ENCODE peak calls at places on chromosomes 16 and 17, in five cellular contexts. One of them, this sample, is unnamed.

GRCh38 chr17:1783271-1783670 is 21.4 kb downstream of the SERPINF1 start:
- DNase-seq in H1: no peak
- DNase-seq in GM12878: no peak
- DNase-seq in K562: no peak
- DNase-seq in HepG2: no peak
- DNase-seq in this sample: no peak

GRCh38 chr16:17409894-17410293 is 60.9 kb downstream of the XYLT1 start:
- DNase-seq in H1: no peak
- DNase-seq in GM12878: no peak
- DNase-seq in K562: no peak
- DNase-seq in HepG2: no peak
- DNase-seq in this sample: no peak

GRCh38 chr16:66899945-66900688 is 18.6 kb downstream of the CDH16 start:
- DNase-seq in H1: no peak
- DNase-seq in GM12878: no peak
- DNase-seq in K562: peak; percentile 94
- DNase-seq in HepG2: peak; percentile 72
- DNase-seq in this sample: no peak

GRCh38 chr17:16342979-16343378 is 10.3 kb downstream of the CENPV start:
- DNase-seq in H1: no peak
- DNase-seq in GM12878: no peak
- DNase-seq in K562: no peak
- DNase-seq in HepG2: no peak
- DNase-seq in this sample: no peak

GRCh38 chr16:83949724-83950001 is 3.4 kb upstream of the OSGIN1 start:
- DNase-seq in H1: no peak
- DNase-seq in GM12878: no peak
- DNase-seq in K562: no peak
- DNase-seq in HepG2: no peak
- DNase-seq in this sample: no peak

GRCh38 chr16:66269631-66270332 is 96.7 kb upstream of the CDH5 start:
- DNase-seq in H1: no peak
- DNase-seq in GM12878: no peak
- DNase-seq in K562: no peak
- DNase-seq in HepG2: no peak
- DNase-seq in this sample: no peak

GRCh38 chr17:76498886-76499667 is 2.1 kb downstream of the RHBDF2 start:
- DNase-seq in H1: no peak
- DNase-seq in GM12878: peak; percentile 71
- DNase-seq in K562: no peak
- DNase-seq in HepG2: peak; percentile 95
- DNase-seq in this sample: no peak

GRCh38 chr16:66515543-66516171 is 34.3 kb downstream of the TK2 start:
- DNase-seq in H1: peak; percentile 13
- DNase-seq in GM12878: no peak
- DNase-seq in K562: peak; percentile 37
- DNase-seq in HepG2: no peak
- DNase-seq in this sample: no peak

GRCh38 chr17:43839670-43840101 is 6.7 kb upstream of the MPP3 start:
- DNase-seq in H1: no peak
- DNase-seq in GM12878: no peak
- DNase-seq in K562: no peak
- DNase-seq in HepG2: peak; percentile 48
- DNase-seq in this sample: peak; percentile 76

GRCh38 chr16:74448990-74449389 is 27.7 kb upstream of the CLEC18B start:
- DNase-seq in H1: no peak
- DNase-seq in GM12878: no peak
- DNase-seq in K562: peak; percentile 5
- DNase-seq in HepG2: no peak
- DNase-seq in this sample: peak; percentile 63

GRCh38 chr17:82636626-82637598 is 11.3 kb downstream of the WDR45B start:
- DNase-seq in H1: no peak
- DNase-seq in GM12878: no peak
- DNase-seq in K562: no peak
- DNase-seq in HepG2: no peak
- DNase-seq in this sample: no peak

GRCh38 chr16:67927131-67927941 is 4.3 kb downstream of the CTRL start:
- DNase-seq in H1: no peak
- DNase-seq in GM12878: no peak
- DNase-seq in K562: no peak
- DNase-seq in HepG2: no peak
- DNase-seq in this sample: no peak

GRCh38 chr16:58121132-58121531 is 8.0 kb downstream of the CFAP20 start:
- DNase-seq in H1: no peak
- DNase-seq in GM12878: no peak
- DNase-seq in K562: peak; percentile 75
- DNase-seq in HepG2: no peak
- DNase-seq in this sample: no peak

GRCh38 chr17:33603794-33604193 is 310.7 kb upstream of the ASIC2 start:
- DNase-seq in H1: no peak
- DNase-seq in GM12878: no peak
- DNase-seq in K562: peak; percentile 11
- DNase-seq in HepG2: no peak
- DNase-seq in this sample: no peak

GRCh38 chr17:82938486-82939212 is 98.8 kb upstream of the ZNF750 start:
- DNase-seq in H1: no peak
- DNase-seq in GM12878: no peak
- DNase-seq in K562: no peak
- DNase-seq in HepG2: no peak
- DNase-seq in this sample: no peak

GRCh38 chr17:37481001-37481665 is 8.6 kb upstream of the DUSP14 start:
- DNase-seq in H1: no peak
- DNase-seq in GM12878: no peak
- DNase-seq in K562: no peak
- DNase-seq in HepG2: no peak
- DNase-seq in this sample: no peak

GRCh38 chr16:88938119-88938932 is 38.7 kb downstream of the CBFA2T3 start:
- DNase-seq in H1: no peak
- DNase-seq in GM12878: no peak
- DNase-seq in K562: no peak
- DNase-seq in HepG2: no peak
- DNase-seq in this sample: no peak

DNA sequence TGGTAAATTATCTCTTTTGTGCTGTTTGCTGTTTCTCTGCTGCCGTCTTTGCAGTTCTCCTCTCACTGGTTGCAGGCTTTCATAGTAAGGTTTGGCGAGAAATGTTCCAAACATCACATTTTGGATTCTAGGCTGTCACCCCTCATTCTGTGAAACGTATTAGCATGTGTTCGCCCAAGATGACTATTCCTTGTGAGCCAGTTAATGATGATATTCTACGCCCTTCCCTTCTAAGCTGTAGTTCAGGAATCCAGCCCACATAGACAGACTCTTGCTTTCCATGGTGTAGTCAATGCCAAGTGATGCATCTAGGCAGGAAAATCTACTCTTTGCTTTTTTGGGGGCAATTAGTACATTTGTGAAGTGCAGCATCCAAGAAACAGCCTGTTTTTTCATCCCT is 14.4 kb downstream of the UBFD1 start:
- DNase-seq in H1: no peak
- DNase-seq in GM12878: no peak
- DNase-seq in K562: no peak
- DNase-seq in HepG2: no peak
- DNase-seq in this sample: no peak
- TF ChIP-seq CEBPB in H1: no peak
- TF ChIP-seq CEBPB in GM12878: no peak
- TF ChIP-seq CEBPB in K562: no peak
- TF ChIP-seq CEBPB in HepG2: no peak
- TF ChIP-seq CEBPB in this sample: no peak

GRCh38 chr16:1895949-1896675 is 22.1 kb downstream of the HS3ST6 start:
- DNase-seq in H1: no peak
- DNase-seq in GM12878: no peak
- DNase-seq in K562: no peak
- DNase-seq in HepG2: no peak
- DNase-seq in this sample: no peak

GRCh38 chr16:1899641-1900451 is 18.4 kb downstream of the HS3ST6 start:
- DNase-seq in H1: no peak
- DNase-seq in GM12878: no peak
- DNase-seq in K562: no peak
- DNase-seq in HepG2: no peak
- DNase-seq in this sample: no peak

GRCh38 chr16:1890701-1891035 is 18.7 kb upstream of the MEIOB start:
- DNase-seq in H1: no peak
- DNase-seq in GM12878: no peak
- DNase-seq in K562: no peak
- DNase-seq in HepG2: no peak
- DNase-seq in this sample: no peak

GRCh38 chr16:1890024-1890700 is 18.2 kb upstream of the MEIOB start:
- DNase-seq in H1: no peak
- DNase-seq in GM12878: no peak
- DNase-seq in K562: no peak
- DNase-seq in HepG2: no peak
- DNase-seq in this sample: no peak

GRCh38 chr16:1895068-1895467 is 23.1 kb upstream of the MEIOB start:
- DNase-seq in H1: no peak
- DNase-seq in GM12878: no peak
- DNase-seq in K562: no peak
- DNase-seq in HepG2: no peak
- DNase-seq in this sample: no peak
- TF ChIP-seq POLR2AphosphoS5 in H1: no peak
- TF ChIP-seq POLR2AphosphoS5 in GM12878: no peak
- TF ChIP-seq POLR2AphosphoS5 in K562: no peak
- TF ChIP-seq POLR2AphosphoS5 in HepG2: no peak
- TF ChIP-seq POLR2AphosphoS5 in this sample: no peak

GRCh38 chr16:13104772-13105171 is 203.4 kb downstream of the SHISA9 start:
- DNase-seq in H1: no peak
- DNase-seq in GM12878: no peak
- DNase-seq in K562: no peak
- DNase-seq in HepG2: no peak
- DNase-seq in this sample: no peak
- TF ChIP-seq CEBPB in H1: no peak
- TF ChIP-seq CEBPB in GM12878: no peak
- TF ChIP-seq CEBPB in K562: no peak
- TF ChIP-seq CEBPB in HepG2: no peak
- TF ChIP-seq CEBPB in this sample: no peak

GRCh38 chr16:85162478-85163277 is 50.4 kb upstream of the CIBAR2 start:
- DNase-seq in H1: no peak
- DNase-seq in GM12878: no peak
- DNase-seq in K562: no peak
- DNase-seq in HepG2: no peak
- DNase-seq in this sample: no peak
- TF ChIP-seq POLR2AphosphoS5 in H1: no peak
- TF ChIP-seq POLR2AphosphoS5 in GM12878: no peak
- TF ChIP-seq POLR2AphosphoS5 in K562: no peak
- TF ChIP-seq POLR2AphosphoS5 in HepG2: no peak
- TF ChIP-seq POLR2AphosphoS5 in this sample: no peak

DNA sequence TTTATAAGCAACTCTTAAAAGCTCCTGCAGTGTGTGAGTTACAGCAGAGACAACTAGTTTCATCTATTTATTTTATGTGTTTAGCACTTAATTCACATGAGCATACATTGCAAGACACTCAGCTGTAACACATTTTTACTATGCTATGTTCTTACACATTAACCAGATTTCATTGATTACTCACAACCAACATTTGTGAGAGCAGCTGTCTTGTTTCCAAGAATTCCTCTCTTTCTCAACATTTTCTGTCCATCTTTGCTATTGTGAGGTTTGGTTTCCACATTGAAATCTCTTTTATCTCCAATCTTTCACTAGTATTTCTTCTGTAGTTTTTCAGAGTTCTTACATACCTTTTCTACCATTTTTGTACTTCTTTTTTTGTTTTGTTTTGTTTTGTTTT is 51.2 kb downstream of the COPRS start:
- DNase-seq in H1: no peak
- DNase-seq in GM12878: no peak
- DNase-seq in K562: no peak
- DNase-seq in HepG2: no peak
- DNase-seq in this sample: no peak
- TF ChIP-seq CEBPB in H1: no peak
- TF ChIP-seq CEBPB in GM12878: no peak
- TF ChIP-seq CEBPB in K562: no peak
- TF ChIP-seq CEBPB in HepG2: no peak
- TF ChIP-seq CEBPB in this sample: no peak

This sample was measured in HCT116.